ENCODE peak calls at places on chromosome 10, in four cellular contexts. One of them, this sample, is unnamed. For H3K36me3 and H3K27me3, the result is how much of the 10 kb centered on the place peaks cover.

GRCh38 chr10:10658157-10658556 is 359.5 kb upstream of the CELF2 start:
- DNase-seq in left ventricle myocardium inferior: no peak
- DNase-seq in psoas muscle: no peak
- DNase-seq in aorta: no peak
- DNase-seq in this sample: no peak

GRCh38 chr10:74500806-74501205 is 325.6 kb upstream of the KAT6B start:
- DNase-seq in left ventricle myocardium inferior: no peak
- DNase-seq in psoas muscle: no peak
- DNase-seq in aorta: no peak
- DNase-seq in this sample: no peak

GRCh38 chr10:119413738-119414611 is 128.5 kb downstream of the RGS10 start:
- DNase-seq in left ventricle myocardium inferior: peak
- DNase-seq in psoas muscle: no peak
- DNase-seq in aorta: no peak
- DNase-seq in this sample: no peak

GRCh38 chr10:43854042-43854441 is 205.4 kb upstream of the ZNF32 start:
- DNase-seq in left ventricle myocardium inferior: no peak
- DNase-seq in psoas muscle: no peak
- DNase-seq in aorta: no peak
- DNase-seq in this sample: no peak

GRCh38 chr10:43044444-43045245 is 32.2 kb upstream of the RET start:
- DNase-seq in left ventricle myocardium inferior: peak
- DNase-seq in psoas muscle: no peak
- DNase-seq in aorta: peak
- DNase-seq in this sample: no peak

GRCh38 chr10:117788911-117789310 is 246.4 kb downstream of the EMX2 start:
- DNase-seq in left ventricle myocardium inferior: no peak
- DNase-seq in psoas muscle: no peak
- DNase-seq in aorta: no peak
- DNase-seq in this sample: no peak

GRCh38 chr10:49761789-49762565 is at the start of gene OGDHL:
- DNase-seq in left ventricle myocardium inferior: peak
- DNase-seq in psoas muscle: peak
- DNase-seq in aorta: peak
- DNase-seq in this sample: peak

GRCh38 chr10:12835709-12836108 is 165.8 kb downstream of the CCDC3 start:
- DNase-seq in left ventricle myocardium inferior: no peak
- DNase-seq in psoas muscle: peak
- DNase-seq in aorta: no peak
- DNase-seq in this sample: peak

GRCh38 chr10:103717341-103718246 is 137.8 kb downstream of the SH3PXD2A start:
- DNase-seq in left ventricle myocardium inferior: no peak
- DNase-seq in psoas muscle: no peak
- DNase-seq in aorta: no peak
- DNase-seq in this sample: no peak

GRCh38 chr10:3605882-3606281 is 179.1 kb downstream of the KLF6 start:
- DNase-seq in left ventricle myocardium inferior: no peak
- DNase-seq in psoas muscle: no peak
- DNase-seq in aorta: no peak
- DNase-seq in this sample: no peak

GRCh38 chr10:77451886-77452285 is 185.7 kb downstream of the KCNMA1 start:
- DNase-seq in left ventricle myocardium inferior: no peak
- DNase-seq in psoas muscle: no peak
- DNase-seq in aorta: no peak
- DNase-seq in this sample: no peak

GRCh38 chr10:132855889-132856288 is 69.9 kb upstream of the NKX6-2 start:
- DNase-seq in left ventricle myocardium inferior: no peak
- DNase-seq in psoas muscle: no peak
- DNase-seq in aorta: peak
- DNase-seq in this sample: no peak

GRCh38 chr10:46553238-46554049 is 3.0 kb downstream of the GPRIN2 start:
- DNase-seq in left ventricle myocardium inferior: peak
- DNase-seq in psoas muscle: peak
- DNase-seq in aorta: peak
- DNase-seq in this sample: no peak

GRCh38 chr10:118343115-118343514 is 991 bp upstream of the FAM204A start:
- DNase-seq in left ventricle myocardium inferior: no peak
- DNase-seq in psoas muscle: no peak
- DNase-seq in aorta: no peak
- DNase-seq in this sample: no peak

GRCh38 chr10:97540669-97541500 is 31.7 kb upstream of the ANKRD2 start:
- DNase-seq in left ventricle myocardium inferior: no peak
- DNase-seq in psoas muscle: peak
- DNase-seq in aorta: peak
- DNase-seq in this sample: peak

GRCh38 chr10:33032354-33033254 is 74.6 kb upstream of the ITGB1 start:
- DNase-seq in left ventricle myocardium inferior: no peak
- DNase-seq in psoas muscle: no peak
- DNase-seq in aorta: no peak
- DNase-seq in this sample: peak

GRCh38 chr10:6891924-6892323 is 311.8 kb upstream of the PRKCQ start:
- DNase-seq in left ventricle myocardium inferior: no peak
- DNase-seq in psoas muscle: no peak
- DNase-seq in aorta: no peak
- DNase-seq in this sample: no peak

GRCh38 chr10:54800677-54801480 is at the start of gene PCDH15:
- DNase-seq in left ventricle myocardium inferior: no peak
- DNase-seq in psoas muscle: no peak
- DNase-seq in aorta: no peak
- DNase-seq in this sample: peak

GRCh38 chr10:114550756-114551290 is 107.3 kb downstream of the ABLIM1 start:
- DNase-seq in left ventricle myocardium inferior: no peak
- DNase-seq in psoas muscle: no peak
- DNase-seq in aorta: no peak
- DNase-seq in this sample: no peak

GRCh38 chr10:61757525-61758397 is 95.0 kb downstream of the CABCOCO1 start:
- DNase-seq in left ventricle myocardium inferior: no peak
- DNase-seq in psoas muscle: no peak
- DNase-seq in aorta: peak
- DNase-seq in this sample: peak

GRCh38 chr10:61761825-61762217 is 99.1 kb downstream of the CABCOCO1 start:
- DNase-seq in left ventricle myocardium inferior: no peak
- DNase-seq in psoas muscle: no peak
- DNase-seq in aorta: no peak
- DNase-seq in this sample: no peak

GRCh38 chr10:61758440-61758839 is 95.7 kb downstream of the CABCOCO1 start:
- DNase-seq in left ventricle myocardium inferior: no peak
- DNase-seq in psoas muscle: no peak
- DNase-seq in aorta: no peak
- DNase-seq in this sample: no peak

GRCh38 chr10:61760943-61761824 is 98.5 kb downstream of the CABCOCO1 start:
- DNase-seq in left ventricle myocardium inferior: no peak
- DNase-seq in psoas muscle: no peak
- DNase-seq in aorta: no peak
- DNase-seq in this sample: peak

GRCh38 chr10:61759751-61760150 is 97.0 kb downstream of the CABCOCO1 start:
- DNase-seq in left ventricle myocardium inferior: no peak
- DNase-seq in psoas muscle: no peak
- DNase-seq in aorta: no peak
- DNase-seq in this sample: no peak
- H3K36me3 ChIP-seq in left ventricle myocardium inferior: under half
- H3K36me3 ChIP-seq in psoas muscle: under half
- H3K36me3 ChIP-seq in aorta: under half
- H3K36me3 ChIP-seq in this sample: under half

DNA sequence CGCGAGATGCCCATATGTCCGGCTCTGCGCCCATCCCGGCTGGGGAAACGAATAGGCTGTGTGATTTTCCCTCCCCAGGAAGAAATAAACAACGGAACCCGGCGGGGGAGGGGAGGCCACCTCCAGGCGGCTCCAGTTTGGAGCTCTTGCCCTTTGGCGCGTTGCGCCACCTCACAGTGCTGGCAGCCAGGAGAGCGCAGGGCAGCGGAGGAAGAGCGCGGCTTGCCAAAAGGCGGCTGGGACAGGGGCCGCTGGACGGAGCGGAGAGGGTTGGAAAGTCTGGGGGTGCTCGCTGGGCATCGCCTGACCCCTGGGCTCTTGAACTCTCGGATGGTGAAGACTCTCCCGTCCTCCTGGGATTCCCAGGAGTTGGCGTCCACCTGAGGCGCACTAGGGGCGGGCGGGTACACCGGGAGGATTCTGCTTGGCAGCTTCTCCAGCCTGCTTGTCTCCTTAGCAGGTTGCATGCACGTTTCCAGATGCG is 5.3 kb upstream of the NEUROG3 start:
- DNase-seq in left ventricle myocardium inferior: no peak
- DNase-seq in psoas muscle: no peak
- DNase-seq in aorta: no peak
- DNase-seq in this sample: no peak
- H3K27me3 ChIP-seq in left ventricle myocardium inferior: half or more
- H3K27me3 ChIP-seq in psoas muscle: under half
- H3K27me3 ChIP-seq in aorta: under half
- H3K27me3 ChIP-seq in this sample: half or more

DNA sequence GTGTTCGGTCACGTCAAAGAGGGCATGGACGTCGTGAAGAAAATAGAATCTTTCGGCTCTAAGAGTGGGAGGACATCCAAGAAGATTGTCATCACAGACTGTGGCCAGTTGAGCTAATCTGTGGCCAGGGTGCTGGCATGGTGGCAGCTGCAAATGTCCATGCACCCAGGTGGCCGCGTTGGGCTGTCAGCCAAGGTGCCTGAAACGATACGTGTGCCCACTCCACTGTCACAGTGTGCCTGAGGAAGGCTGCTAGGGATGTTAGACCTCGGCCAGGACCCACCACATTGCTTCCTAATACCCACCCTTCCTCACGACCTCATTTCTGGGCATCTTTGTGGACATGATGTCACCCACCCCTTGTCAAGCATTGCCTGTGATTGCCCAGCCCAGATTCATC is 6.5 kb downstream of the PPIF start:
- DNase-seq in left ventricle myocardium inferior: no peak
- DNase-seq in psoas muscle: no peak
- DNase-seq in aorta: peak
- DNase-seq in this sample: no peak
- H3K36me3 ChIP-seq in left ventricle myocardium inferior: half or more
- H3K36me3 ChIP-seq in psoas muscle: under half
- H3K36me3 ChIP-seq in aorta: under half
- H3K36me3 ChIP-seq in this sample: half or more

GRCh38 chr10:100733319-100733718 is 12.1 kb upstream of the PAX2 start:
- DNase-seq in left ventricle myocardium inferior: no peak
- DNase-seq in psoas muscle: no peak
- DNase-seq in aorta: no peak
- DNase-seq in this sample: no peak
- H3K27me3 ChIP-seq in left ventricle myocardium inferior: half or more
- H3K27me3 ChIP-seq in psoas muscle: under half
- H3K27me3 ChIP-seq in aorta: under half
- H3K27me3 ChIP-seq in this sample: under half

GRCh38 chr10:26773633-26774032 is 76.1 kb downstream of the PDSS1 start:
- DNase-seq in left ventricle myocardium inferior: no peak
- DNase-seq in psoas muscle: no peak
- DNase-seq in aorta: no peak
- DNase-seq in this sample: no peak

GRCh38 chr10:26765549-26765948 is 68.0 kb downstream of the PDSS1 start:
- DNase-seq in left ventricle myocardium inferior: no peak
- DNase-seq in psoas muscle: no peak
- DNase-seq in aorta: no peak
- DNase-seq in this sample: no peak

DNA sequence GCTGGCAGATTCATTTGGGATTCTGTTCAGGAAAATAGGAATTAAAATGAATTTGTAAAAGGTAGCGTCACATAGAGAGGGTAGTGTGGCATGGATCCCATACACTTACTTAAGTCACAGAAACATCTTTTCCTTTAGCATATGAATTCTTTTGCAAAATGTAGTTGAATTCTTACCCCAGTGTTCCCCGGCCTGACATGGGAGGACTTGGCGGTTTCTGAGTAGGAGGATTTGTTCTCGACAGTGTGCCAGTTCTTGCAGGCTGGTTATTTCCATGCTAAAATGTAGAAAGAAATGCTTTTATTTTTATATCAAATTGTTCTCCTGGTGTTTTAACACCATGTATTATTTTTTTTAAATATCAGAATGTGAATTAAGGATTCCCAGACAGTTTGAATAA is 72.6 kb downstream of the PDSS1 start:
- DNase-seq in left ventricle myocardium inferior: no peak
- DNase-seq in psoas muscle: no peak
- DNase-seq in aorta: no peak
- DNase-seq in this sample: no peak
- H3K36me3 ChIP-seq in left ventricle myocardium inferior: under half
- H3K36me3 ChIP-seq in psoas muscle: under half
- H3K36me3 ChIP-seq in aorta: under half
- H3K36me3 ChIP-seq in this sample: under half

GRCh38 chr10:124070666-124071065 is 22.7 kb downstream of the CHST15 start:
- DNase-seq in left ventricle myocardium inferior: no peak
- DNase-seq in psoas muscle: no peak
- DNase-seq in aorta: no peak
- DNase-seq in this sample: no peak

GRCh38 chr10:124066744-124067714 is 26.4 kb downstream of the CHST15 start:
- DNase-seq in left ventricle myocardium inferior: no peak
- DNase-seq in psoas muscle: no peak
- DNase-seq in aorta: peak
- DNase-seq in this sample: no peak

GRCh38 chr10:124067825-124068400 is 25.5 kb downstream of the CHST15 start:
- DNase-seq in left ventricle myocardium inferior: no peak
- DNase-seq in psoas muscle: no peak
- DNase-seq in aorta: peak
- DNase-seq in this sample: no peak

GRCh38 chr10:124069341-124069740 is 24.1 kb downstream of the CHST15 start:
- DNase-seq in left ventricle myocardium inferior: no peak
- DNase-seq in psoas muscle: no peak
- DNase-seq in aorta: peak
- DNase-seq in this sample: no peak

GRCh38 chr10:124068929-124069328 is 24.5 kb downstream of the CHST15 start:
- DNase-seq in left ventricle myocardium inferior: no peak
- DNase-seq in psoas muscle: no peak
- DNase-seq in aorta: no peak
- DNase-seq in this sample: no peak
- H3K27me3 ChIP-seq in left ventricle myocardium inferior: half or more
- H3K27me3 ChIP-seq in psoas muscle: under half
- H3K27me3 ChIP-seq in aorta: under half
- H3K27me3 ChIP-seq in this sample: under half

GRCh38 chr10:905503-905902 is 26.0 kb downstream of the LARP4B start:
- DNase-seq in left ventricle myocardium inferior: no peak
- DNase-seq in psoas muscle: no peak
- DNase-seq in aorta: no peak
- DNase-seq in this sample: no peak
- H3K36me3 ChIP-seq in left ventricle myocardium inferior: under half
- H3K36me3 ChIP-seq in psoas muscle: under half
- H3K36me3 ChIP-seq in aorta: under half
- H3K36me3 ChIP-seq in this sample: under half

GRCh38 chr10:110870823-110871235 is 899 bp upstream of the PDCD4 start:
- DNase-seq in left ventricle myocardium inferior: no peak
- DNase-seq in psoas muscle: no peak
- DNase-seq in aorta: no peak
- DNase-seq in this sample: no peak
- H3K27me3 ChIP-seq in left ventricle myocardium inferior: under half
- H3K27me3 ChIP-seq in psoas muscle: under half
- H3K27me3 ChIP-seq in aorta: under half
- H3K27me3 ChIP-seq in this sample: under half

GRCh38 chr10:75764974-75765551 is 333.6 kb downstream of the LRMDA start:
- DNase-seq in left ventricle myocardium inferior: no peak
- DNase-seq in psoas muscle: no peak
- DNase-seq in aorta: no peak
- DNase-seq in this sample: no peak

GRCh38 chr10:75763652-75764051 is 332.2 kb downstream of the LRMDA start:
- DNase-seq in left ventricle myocardium inferior: no peak
- DNase-seq in psoas muscle: no peak
- DNase-seq in aorta: no peak
- DNase-seq in this sample: no peak

GRCh38 chr10:75765705-75766104 is 334.3 kb downstream of the LRMDA start:
- DNase-seq in left ventricle myocardium inferior: no peak
- DNase-seq in psoas muscle: no peak
- DNase-seq in aorta: no peak
- DNase-seq in this sample: no peak

GRCh38 chr10:75762436-75762802 is 331.0 kb downstream of the LRMDA start:
- DNase-seq in left ventricle myocardium inferior: no peak
- DNase-seq in psoas muscle: no peak
- DNase-seq in aorta: no peak
- DNase-seq in this sample: no peak
- H3K36me3 ChIP-seq in left ventricle myocardium inferior: under half
- H3K36me3 ChIP-seq in psoas muscle: under half
- H3K36me3 ChIP-seq in aorta: under half
- H3K36me3 ChIP-seq in this sample: under half